ENCODE peak calls at places on chromosome 21, in four cellular contexts. P is gastrocnemius medialis, R is A549, M is upper lobe of left lung. I is an unnamed sample.

GRCh38 chr21:44291936-44292811 is 6.5 kb downstream of the AIRE start:
- ATAC-seq in P (no peak), R (no peak), M (no peak), I (no peak)

GRCh38 chr21:43767980-43768867 is 7.9 kb downstream of the CSTB start:
- ATAC-seq in P (no peak), R (peak; percentile 57), M (peak; percentile 89), I (peak; percentile 74)

GRCh38 chr21:34702341-34702807 is 33.6 kb downstream of the CLIC6 start:
- ATAC-seq in P (peak; percentile 27), R (no peak), M (peak; percentile 70), I (peak; percentile 84)

GRCh38 chr21:15430577-15430976 is 299.2 kb upstream of the USP25 start:
- ATAC-seq in P (peak; percentile 83), R (no peak), M (no peak), I (no peak)

GRCh38 chr21:23401278-23401677 is 2206.0 kb downstream of the MRPL39 start:
- ATAC-seq in P (no peak), R (no peak), M (no peak), I (no peak)

GRCh38 chr21:38479641-38480515 is 18.4 kb downstream of the ERG start:
- ATAC-seq in P (no peak), R (no peak), M (no peak), I (no peak)

GRCh38 chr21:37367301-37367757 is 756 bp downstream of the DYRK1A start:
- ATAC-seq in P (peak; percentile 4), R (peak; percentile 19), M (no peak), I (no peak)

GRCh38 chr21:34615487-34615814 is 538 bp upstream of the RCAN1 start:
- ATAC-seq in P (peak; percentile 7), R (peak; percentile 54), M (no peak), I (peak; percentile 3)

GRCh38 chr21:36113647-36114428 is 21.0 kb upstream of the CBR3 start:
- ATAC-seq in P (no peak), R (peak; percentile 58), M (peak; percentile 86), I (no peak)

GRCh38 chr21:25396135-25396711 is 211.1 kb downstream of the MRPL39 start:
- ATAC-seq in P (no peak), R (no peak), M (no peak), I (no peak)

GRCh38 chr21:37001446-37001845 is 5.1 kb upstream of the RIPPLY3 start:
- ATAC-seq in P (no peak), R (no peak), M (no peak), I (no peak)

GRCh38 chr21:43012596-43012995 is 38.2 kb downstream of the PKNOX1 start:
- ATAC-seq in P (no peak), R (peak; percentile 64), M (no peak), I (no peak)

GRCh38 chr21:36754241-36754881 is 55.4 kb downstream of the SIM2 start:
- ATAC-seq in P (no peak), R (no peak), M (no peak), I (no peak)

GRCh38 chr21:19405326-19405725 is 1001.7 kb upstream of the TMPRSS15 start:
- ATAC-seq in P (no peak), R (no peak), M (no peak), I (no peak)

GRCh38 chr21:32099812-32100416 is 178.9 kb downstream of the MIS18A start:
- ATAC-seq in P (no peak), R (no peak), M (no peak), I (no peak)

GRCh38 chr21:15638856-15639549 is 90.8 kb upstream of the USP25 start:
- ATAC-seq in P (no peak), R (no peak), M (peak; percentile 92), I (peak; percentile 61)

GRCh38 chr21:37208741-37209225 is 58.4 kb downstream of the VPS26C start:
- ATAC-seq in P (peak; percentile 17), R (no peak), M (no peak), I (no peak)

GRCh38 chr21:32455548-32455947 is 43.0 kb downstream of the EVA1C start:
- ATAC-seq in P (no peak), R (no peak), M (no peak), I (no peak)

GRCh38 chr21:37631319-37632117 is 264.9 kb downstream of the DYRK1A start:
- ATAC-seq in P (no peak), R (peak; percentile 43), M (peak; percentile 66), I (no peak)

GRCh38 chr21:15775291-15775690 is 45.5 kb downstream of the USP25 start:
- ATAC-seq in P (no peak), R (no peak), M (no peak), I (no peak)

GRCh38 chr21:35316933-35317332 is 267.8 kb upstream of the RUNX1 start:
- ATAC-seq in P (no peak), R (no peak), M (no peak), I (no peak)

GRCh38 chr21:22536511-22536910 is 1538.3 kb downstream of the NCAM2 start:
- ATAC-seq in P (no peak), R (no peak), M (no peak), I (no peak)

GRCh38 chr21:36544545-36544944 is 64.6 kb upstream of the CLDN14 start:
- ATAC-seq in P (no peak), R (no peak), M (no peak), I (no peak)

GRCh38 chr21:33040215-33040614 is 14.5 kb downstream of the OLIG2 start:
- ATAC-seq in P (no peak), R (no peak), M (no peak), I (no peak)

DNA sequence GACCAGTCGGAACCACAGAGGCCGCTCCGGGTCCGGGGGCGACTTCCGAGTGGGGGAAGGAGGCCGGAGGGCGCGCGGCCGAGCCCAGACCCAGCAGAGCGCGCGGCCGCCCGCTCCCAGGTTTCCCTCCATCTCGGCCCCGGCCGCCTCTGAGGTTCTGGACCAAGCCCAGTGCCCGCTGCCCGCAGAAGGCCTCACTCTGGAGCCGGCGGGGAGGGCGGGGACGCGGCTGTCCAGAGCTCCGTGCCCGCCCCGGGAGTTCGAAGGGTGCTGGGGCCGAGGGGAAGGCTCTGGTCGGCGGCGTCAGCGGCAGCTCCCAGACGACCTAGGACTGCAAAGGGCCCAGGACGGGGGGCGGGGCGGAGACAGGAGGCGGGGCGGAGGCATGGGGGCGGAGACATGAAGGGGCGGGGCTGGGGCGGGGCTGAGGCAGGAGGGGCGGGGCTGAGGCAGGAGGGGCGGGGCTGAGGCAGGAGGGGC is 48.0 kb upstream of the SLC19A1 start:
- ATAC-seq in P (no peak), R (peak; percentile 62), M (peak; percentile 83), I (peak; percentile 73)
- TF ChIP-seq POLR2A in P (no peak), R (no peak), M (no peak), I (no peak)

GRCh38 chr21:27258222-27258621 is 291.3 kb upstream of the ADAMTS5 start:
- ATAC-seq in P (no peak), R (no peak), M (no peak), I (no peak)
- H3K9me3 ChIP-seq in P (no peaks in the 10 kb centered on the region), R (no peaks in the 10 kb centered on the region), M (no peaks in the 10 kb centered on the region), I (no peaks in the 10 kb centered on the region)

DNA sequence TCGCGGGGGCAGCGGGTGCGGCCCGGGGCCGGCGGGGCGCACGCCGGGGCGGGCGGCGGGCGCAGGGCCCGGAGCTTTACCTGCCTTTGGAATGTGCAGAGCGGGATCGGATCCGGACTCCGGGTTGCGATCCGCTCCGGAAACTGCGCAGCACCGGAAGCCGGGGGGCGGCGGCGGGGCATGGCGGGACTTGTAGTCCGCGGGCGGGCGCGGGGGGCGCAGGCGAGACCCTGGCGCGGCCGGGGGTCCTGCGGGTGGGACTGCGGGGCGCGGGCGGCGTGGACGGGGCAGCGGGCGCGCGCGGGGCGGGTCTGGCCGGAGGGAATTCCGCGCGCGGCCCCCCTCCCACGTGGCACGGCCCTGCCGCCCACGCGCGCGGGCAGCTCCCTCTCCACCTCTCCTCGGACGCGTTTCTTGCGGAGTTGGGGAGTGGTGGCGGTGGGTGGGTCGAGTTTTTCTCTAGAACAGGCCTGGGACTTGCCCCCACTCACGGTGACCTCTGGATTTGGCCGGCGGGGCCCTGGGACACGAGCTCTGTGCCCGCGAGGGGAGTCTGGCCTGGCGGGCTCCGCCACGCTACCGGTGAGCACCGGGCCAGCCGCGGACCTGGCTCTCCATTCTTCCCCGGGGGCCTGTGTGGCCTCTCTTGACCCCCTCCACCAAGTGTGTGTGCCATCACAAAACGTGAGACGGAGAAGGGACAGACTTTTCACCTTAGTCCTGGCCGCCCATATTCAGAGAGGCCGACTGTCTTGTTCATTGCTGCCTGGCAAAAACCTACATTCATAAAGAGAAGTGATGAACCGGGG is at the start of gene PRDM15:
- ATAC-seq in P (peak; percentile 92), R (peak; percentile 89), M (peak; percentile 57), I (peak; percentile 88)
- TF ChIP-seq POLR2A in P (no peak), R (peak; percentile 7), M (no peak), I (no peak)

DNA sequence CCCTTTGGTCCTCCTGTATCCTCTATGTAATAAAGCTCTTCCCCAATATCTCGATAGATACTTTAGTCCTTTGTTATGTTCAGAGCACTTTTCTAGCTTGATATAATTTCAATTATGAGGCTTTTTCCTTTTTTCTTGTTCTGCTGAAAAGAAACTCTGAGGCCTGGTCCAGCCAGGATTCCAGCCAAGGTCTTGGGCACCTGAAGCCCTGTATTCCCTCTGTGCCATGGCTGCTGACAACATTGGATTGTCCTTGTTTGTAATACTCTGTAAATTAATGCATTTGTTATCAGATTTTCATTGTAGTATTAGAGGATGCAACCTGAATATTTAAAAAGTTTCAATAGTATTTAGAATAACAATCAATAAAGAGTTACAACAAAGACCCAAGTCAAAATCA is 67.9 kb upstream of the ADAMTS5 start:
- ATAC-seq in P (no peak), R (no peak), M (no peak), I (no peak)
- H3K9me3 ChIP-seq in P (no peaks in the 10 kb centered on the region), R (no peaks in the 10 kb centered on the region), M (no peaks in the 10 kb centered on the region), I (no peaks in the 10 kb centered on the region)